ENCODE peak calls at places on chromosomes 13 and 19, in four cellular contexts. F is stimulated activated CD8-positive, alpha-beta memory T cell treated with anti-CD3 and anti-CD28 coated beads, Interleukin-15, amount 100 ng/mL, for 24 hours; P is SHP77 treated with DMSO at 0.1 percent for 48 hours; U is ACHN. C is an unnamed sample.

GRCh38 chr19:58044886-58045285 is 11.1 kb downstream of the ZSCAN1 start:
- DNase-seq in F (no peak), U (no peak), P (no peak), C (no peak)

GRCh38 chr19:40862785-40863184 is 12.5 kb upstream of the CYP2A6 start:
- DNase-seq in U (no peak), P (no peak), F (no peak), C (no peak)

GRCh38 chr19:54470991-54471782 is 1.9 kb downstream of the CDC42EP5 start:
- DNase-seq in F (no peak), P (no peak), U (no peak), C (peak; percentile 29)

GRCh38 chr13:112767506-112768471 is 78.0 kb downstream of the ATP11A start:
- DNase-seq in P (no peak), F (no peak), U (no peak), C (no peak)

GRCh38 chr13:44313674-44314073 is 60.0 kb upstream of the SERP2 start:
- DNase-seq in P (no peak), U (peak; percentile 61), F (no peak), C (peak; percentile 7)

GRCh38 chr13:95256086-95256485 is 45.2 kb downstream of the ABCC4 start:
- DNase-seq in P (no peak), U (peak; percentile 97), F (no peak), C (no peak)

GRCh38 chr19:10193666-10194499 is 870 bp downstream of the DNMT1 start:
- DNase-seq in P (no peak), U (peak; percentile 62), F (no peak), C (peak; percentile 37)

GRCh38 chr13:95676100-95676774 is 702 bp upstream of the DNAJC3 start:
- DNase-seq in P (peak; percentile 77), F (no peak), U (peak; percentile 48), C (peak; percentile 87)

GRCh38 chr19:16106121-16106520 is 5.6 kb upstream of the RAB8A start:
- DNase-seq in P (no peak), F (no peak), U (no peak), C (no peak)

GRCh38 chr13:97535619-97536018 is 101.7 kb downstream of the RAP2A start:
- DNase-seq in P (no peak), F (no peak), U (no peak), C (no peak)

GRCh38 chr19:35349614-35350521 is 2.2 kb downstream of the FFAR1 start:
- DNase-seq in F (no peak), P (no peak), U (no peak), C (no peak)

GRCh38 chr19:19034204-19034624 is 811 bp downstream of the ARMC6 start:
- DNase-seq in U (peak; percentile 82), F (peak; percentile 35), P (peak; percentile 54), C (peak; percentile 91)

GRCh38 chr13:51154029-51154555 is 43.0 kb upstream of the C13orf42 start:
- DNase-seq in U (no peak), F (no peak), P (no peak), C (no peak)

GRCh38 chr13:51674276-51674675 is 90.0 kb downstream of the WDFY2 start:
- DNase-seq in F (no peak), U (no peak), P (no peak), C (no peak)

GRCh38 chr13:106391271-106391670 is 144.2 kb downstream of the EFNB2 start:
- DNase-seq in F (no peak), U (no peak), P (no peak), C (no peak)

GRCh38 chr13:89726690-89727435 is 1620.6 kb upstream of the MIR17HG start:
- DNase-seq in U (no peak), P (no peak), F (no peak), C (peak; percentile 30)

GRCh38 chr13:109874444-109874920 is 88.1 kb upstream of the IRS2 start:
- DNase-seq in U (no peak), F (no peak), P (no peak), C (no peak)

GRCh38 chr19:30180691-30181090 is 191.5 kb upstream of the ZNF536 start:
- DNase-seq in P (no peak), F (no peak), U (no peak), C (no peak)

GRCh38 chr13:27177852-27178251 is 6.2 kb upstream of the USP12 start:
- DNase-seq in F (no peak), P (no peak), U (no peak), C (no peak)

GRCh38 chr13:40342901-40343300 is 323.5 kb downstream of the FOXO1 start:
- DNase-seq in U (no peak), F (no peak), P (no peak), C (no peak)

GRCh38 chr19:30887042-30887441 is 462.2 kb downstream of the TSHZ3 start:
- DNase-seq in P (no peak), F (no peak), U (no peak), C (no peak)

GRCh38 chr13:24605923-24606372 is 74.3 kb upstream of the ATP12A start:
- DNase-seq in U (peak; percentile 63), F (no peak), P (no peak), C (no peak)

GRCh38 chr13:34360702-34361101 is 542.8 kb downstream of the RFC3 start:
- DNase-seq in P (no peak), F (no peak), U (no peak), C (no peak)

GRCh38 chr13:33446821-33447481 is 161.4 kb upstream of the STARD13 start:
- DNase-seq in P (no peak), U (no peak), F (no peak), C (peak; percentile 13)

GRCh38 chr13:112941349-112941748 is 27.7 kb upstream of the MCF2L start:
- DNase-seq in F (no peak), P (no peak), U (no peak), C (peak; percentile 64)